ENCODE peak calls at places on chromosomes 12 and 14, in eight cellular contexts. T, Z, A, D, L, X, P and N are unnamed samples.

GRCh38 chr14:41362134-41362533 is 244.5 kb upstream of the LRFN5 start:
- DNase-seq in T (no peak), Z (no peak), A (no peak), D (no peak), L (no peak), X (no peak), P (no peak), N (no peak)

GRCh38 chr14:66119805-66120204 is 366.4 kb upstream of the CCDC196 start:
- DNase-seq in T (no peak), Z (no peak), A (no peak), D (no peak), L (no peak), X (no peak), P (no peak), N (no peak)

GRCh38 chr12:127355061-127355820 is 911.7 kb upstream of the TMEM132C start:
- DNase-seq in T (no peak), Z (no peak), A (no peak), D (no peak), L (peak; percentile 82), X (no peak), P (no peak), N (no peak)

GRCh38 chr12:57966536-57966935 is 25.2 kb downstream of the ATP23 start:
- DNase-seq in T (no peak), Z (no peak), A (no peak), D (no peak), L (no peak), X (no peak), P (no peak), N (no peak)

GRCh38 chr14:90942511-90942910 is 117.9 kb downstream of the RPS6KA5 start:
- DNase-seq in T (no peak), Z (no peak), A (no peak), D (no peak), L (no peak), X (no peak), P (no peak), N (no peak)

GRCh38 chr12:25307818-25308217 is 57.1 kb upstream of the KRAS start:
- DNase-seq in T (no peak), Z (no peak), A (no peak), D (no peak), L (no peak), X (no peak), P (no peak), N (no peak)

GRCh38 chr14:59632381-59632780 is 55.8 kb upstream of the CCDC175 start:
- DNase-seq in T (no peak), Z (no peak), A (no peak), D (peak; percentile 34), L (peak; percentile 24), X (no peak), P (no peak), N (no peak)

GRCh38 chr14:90291699-90292098 is 35.3 kb downstream of the PSMC1 start:
- DNase-seq in T (no peak), Z (no peak), A (no peak), D (no peak), L (no peak), X (no peak), P (no peak), N (no peak)

GRCh38 chr12:47779943-47780504 is 7.0 kb downstream of the SLC48A1 start:
- DNase-seq in T (no peak), Z (no peak), A (no peak), D (no peak), L (no peak), X (no peak), P (no peak), N (no peak)

GRCh38 chr12:116385486-116386217 is 108.2 kb upstream of the MED13L start:
- DNase-seq in T (no peak), Z (no peak), A (no peak), D (no peak), L (no peak), X (no peak), P (no peak), N (no peak)

GRCh38 chr12:23929906-23930305 is 19.6 kb downstream of the SOX5 start:
- DNase-seq in T (no peak), Z (no peak), A (no peak), D (no peak), L (no peak), X (no peak), P (no peak), N (no peak)

GRCh38 chr12:53795927-53796326 is 44.1 kb upstream of the CISTR start:
- DNase-seq in T (no peak), Z (no peak), A (no peak), D (no peak), L (no peak), X (no peak), P (no peak), N (no peak)

GRCh38 chr14:64549805-64550538 is at the start of gene PPP1R36:
- DNase-seq in T (no peak), Z (no peak), A (peak; percentile 40), D (peak; percentile 67), L (peak; percentile 73), X (no peak), P (peak; percentile 38), N (no peak)